ENCODE peak calls at places on chromosome 1, in four cellular contexts. M is effector memory CD4-positive, alpha-beta T cell; Z is brain microvascular endothelial cell; K is NT2/D1. U is an unnamed sample. For H3K36me3 and H3K27me3, the result is how much of the 10 kb centered on the place peaks cover.

GRCh38 chr1:231354330-231355020 is 16.4 kb downstream of the SPRTN start:
- DNase-seq in M (no peak), K (no peak), Z (no peak), U (no peak)

GRCh38 chr1:44327679-44328491 is 27.2 kb downstream of the ERI3 start:
- DNase-seq in K (peak), Z (peak), M (no peak), U (peak)

GRCh38 chr1:210438928-210439841 is 110.5 kb downstream of the HHAT start:
- DNase-seq in M (no peak), Z (peak), K (no peak), U (no peak)

GRCh38 chr1:183239793-183240625 is 53.9 kb downstream of the LAMC2 start:
- DNase-seq in Z (no peak), K (no peak), M (no peak), U (no peak)

GRCh38 chr1:34787461-34788420 is 5.1 kb upstream of the GJA4 start:
- DNase-seq in Z (peak), K (no peak), M (no peak), U (peak)

GRCh38 chr1:214332950-214333798 is 52.2 kb downstream of the SMYD2 start:
- DNase-seq in Z (peak), K (no peak), M (no peak), U (peak)

GRCh38 chr1:187842406-187843165 is 1013.8 kb downstream of the PLA2G4A start:
- DNase-seq in Z (no peak), M (no peak), K (peak), U (no peak)

GRCh38 chr1:207645632-207646081 is 724 bp downstream of the CR1L start:
- DNase-seq in Z (no peak), K (no peak), M (no peak), U (no peak)

GRCh38 chr1:5459839-5460238 is 532.4 kb downstream of the NPHP4 start:
- DNase-seq in M (no peak), K (no peak), Z (no peak), U (no peak)
- H3K36me3 ChIP-seq in M (under half), K (under half), Z (under half), U (under half)

DNA sequence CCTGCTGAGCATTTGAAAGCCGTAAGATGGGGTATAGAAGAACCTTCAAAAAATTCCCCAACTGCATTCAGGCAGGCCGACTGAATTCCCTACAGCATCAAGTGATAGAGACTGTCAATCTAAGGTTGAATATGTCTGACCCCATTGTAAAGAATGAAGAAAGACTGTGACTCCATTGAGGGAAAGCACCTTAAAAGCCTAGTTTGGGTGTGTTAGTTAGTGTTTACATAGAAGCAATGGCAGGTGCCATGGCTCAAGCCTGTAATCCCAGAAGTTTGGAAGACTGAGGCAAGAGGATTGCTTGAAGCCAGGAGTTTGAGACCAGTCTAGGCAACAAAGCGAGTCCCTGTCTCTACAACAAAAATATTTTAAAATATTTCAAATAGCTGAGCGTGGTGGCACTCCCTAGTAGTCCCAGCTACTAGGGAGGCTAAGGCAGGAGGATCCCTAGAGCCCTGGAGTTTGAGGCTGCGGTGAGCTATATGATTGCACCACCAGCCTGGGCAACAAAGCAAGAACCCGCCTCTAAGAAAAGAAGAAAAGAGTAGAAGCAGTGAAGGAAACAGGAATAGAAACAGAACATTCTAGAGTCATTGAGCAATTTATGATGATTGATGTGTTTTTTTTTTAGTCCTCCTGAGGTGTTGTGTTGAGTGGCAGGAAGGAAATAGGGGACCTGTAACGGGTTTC is 15.4 kb downstream of the POLR3GL start:
- DNase-seq in K (no peak), Z (no peak), M (no peak), U (no peak)
- H3K4me3 ChIP-seq in K (no peak), Z (no peak), M (peak), U (no peak)

GRCh38 chr1:68293609-68294353 is 61.5 kb upstream of the WLS start:
- DNase-seq in Z (peak), K (peak), M (no peak), U (peak)

GRCh38 chr1:68294354-68295066 is 62.2 kb upstream of the WLS start:
- DNase-seq in K (no peak), Z (no peak), M (no peak), U (no peak)

GRCh38 chr1:68293122-68293521 is 60.8 kb upstream of the WLS start:
- DNase-seq in K (no peak), Z (no peak), M (no peak), U (peak)

GRCh38 chr1:68291763-68292384 is 59.6 kb upstream of the WLS start:
- DNase-seq in K (peak), M (no peak), Z (peak), U (peak)
- H3K27me3 ChIP-seq in K (under half), M (under half), Z (under half), U (under half)

GRCh38 chr1:17187065-17187464 is 17.9 kb upstream of the PADI1 start:
- DNase-seq in M (no peak), Z (no peak), K (no peak), U (peak)
- H3K36me3 ChIP-seq in M (under half), Z (under half), K (under half), U (under half)

DNA sequence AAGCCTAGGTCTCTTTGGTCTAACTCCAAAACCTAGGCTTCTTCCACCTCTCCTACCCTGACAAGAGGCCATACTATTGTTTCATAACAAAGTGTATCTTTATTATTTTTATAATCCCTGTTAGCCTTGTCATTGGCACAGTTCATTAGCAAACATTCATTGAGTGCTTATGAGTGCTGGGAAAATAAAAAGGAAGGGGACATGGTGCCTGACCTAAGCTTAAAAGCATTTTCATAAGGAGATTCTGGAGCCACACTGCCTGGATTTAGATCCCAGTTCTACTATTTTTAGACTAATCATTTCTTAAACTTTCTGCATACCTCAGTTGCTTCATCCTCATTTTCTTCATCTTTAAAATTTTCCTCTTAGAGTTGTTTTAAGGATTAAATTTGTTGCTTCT is 251.1 kb upstream of the SGIP1 start:
- DNase-seq in Z (no peak), M (no peak), K (no peak), U (no peak)
- H3K4me3 ChIP-seq in Z (no peak), M (peak), K (no peak), U (no peak)

DNA sequence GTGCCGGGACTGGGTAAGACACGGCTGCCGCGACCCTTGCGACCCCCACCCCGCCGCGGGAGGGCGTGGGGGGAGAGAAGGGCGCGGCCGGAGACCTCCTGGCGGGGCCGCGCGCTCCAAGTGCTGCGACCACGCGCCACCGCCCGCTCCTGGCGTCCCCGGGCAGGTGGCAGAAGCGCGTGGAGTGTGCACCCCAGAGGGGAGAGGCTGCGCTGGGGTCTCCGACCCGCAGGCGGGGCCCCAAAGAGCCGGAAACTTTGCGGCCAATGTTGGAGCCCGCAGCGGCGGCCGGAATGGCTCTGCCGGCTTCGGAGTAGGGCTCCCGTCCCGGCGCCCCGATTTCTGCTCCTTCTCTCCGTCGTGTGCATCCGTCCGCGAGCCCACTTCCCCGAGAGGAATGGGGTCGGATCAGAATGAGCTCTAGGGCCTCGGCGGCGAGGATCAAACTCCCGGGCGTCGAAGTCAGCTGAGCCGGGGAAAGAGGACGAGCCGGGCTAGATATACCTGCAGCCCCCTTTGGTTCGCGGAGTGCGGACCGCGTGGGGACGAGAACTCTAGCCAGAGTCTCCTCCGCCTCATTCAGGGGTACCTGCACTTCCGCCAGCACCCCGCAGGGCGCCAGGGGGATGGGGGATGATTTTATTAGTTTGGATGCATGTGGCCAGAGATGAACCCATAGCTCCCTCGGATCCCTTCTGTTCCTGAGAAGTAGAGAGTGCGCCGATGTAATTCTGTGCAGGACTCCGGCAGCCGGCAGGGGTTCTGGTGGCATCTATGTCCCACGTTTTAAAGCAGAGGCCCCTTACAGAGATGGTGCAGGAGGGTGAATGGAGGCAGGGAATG is 751 bp downstream of the STUM start:
- DNase-seq in K (no peak), Z (no peak), M (no peak), U (peak)
- H3K27me3 ChIP-seq in K (under half), Z (under half), M (under half), U (under half)

DNA sequence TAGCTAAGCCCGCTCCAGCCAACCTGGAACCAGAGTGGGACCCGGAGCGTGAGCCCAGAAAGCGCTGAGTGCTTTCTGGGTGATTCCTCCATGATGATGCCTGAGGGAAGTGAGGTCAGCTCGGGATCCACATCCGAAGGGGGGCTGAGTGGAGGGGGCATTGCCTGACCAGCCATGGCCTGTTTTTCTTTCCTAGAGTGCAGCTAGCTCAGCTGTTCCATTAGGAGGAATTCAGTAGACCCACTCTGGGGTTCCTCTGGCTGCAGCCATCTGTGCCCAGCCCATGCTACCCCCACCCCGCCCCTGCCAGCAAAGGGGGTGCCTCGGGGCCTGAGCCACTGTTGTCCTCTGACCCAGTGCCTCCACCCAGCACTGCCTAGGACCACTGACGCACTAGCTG is 9.6 kb upstream of the SLC25A34 start:
- DNase-seq in M (no peak), Z (no peak), K (no peak), U (no peak)
- H3K36me3 ChIP-seq in M (half or more), Z (under half), K (half or more), U (under half)

GRCh38 chr1:157813269-157813668 is 6.7 kb downstream of the FCRL1 start:
- DNase-seq in K (no peak), M (no peak), Z (no peak), U (no peak)
- H3K4me3 ChIP-seq in K (no peak), M (no peak), Z (no peak), U (no peak)

GRCh38 chr1:9424278-9424677 is 115.0 kb upstream of the SLC25A33 start:
- DNase-seq in Z (no peak), K (no peak), M (no peak), U (no peak)

GRCh38 chr1:9420835-9421532 is 118.3 kb upstream of the SLC25A33 start:
- DNase-seq in M (no peak), Z (no peak), K (no peak), U (no peak)

GRCh38 chr1:9422921-9423505 is 116.3 kb upstream of the SLC25A33 start:
- DNase-seq in Z (no peak), K (no peak), M (no peak), U (no peak)

GRCh38 chr1:9421533-9421873 is 117.8 kb upstream of the SLC25A33 start:
- DNase-seq in M (no peak), K (no peak), Z (no peak), U (no peak)

DNA sequence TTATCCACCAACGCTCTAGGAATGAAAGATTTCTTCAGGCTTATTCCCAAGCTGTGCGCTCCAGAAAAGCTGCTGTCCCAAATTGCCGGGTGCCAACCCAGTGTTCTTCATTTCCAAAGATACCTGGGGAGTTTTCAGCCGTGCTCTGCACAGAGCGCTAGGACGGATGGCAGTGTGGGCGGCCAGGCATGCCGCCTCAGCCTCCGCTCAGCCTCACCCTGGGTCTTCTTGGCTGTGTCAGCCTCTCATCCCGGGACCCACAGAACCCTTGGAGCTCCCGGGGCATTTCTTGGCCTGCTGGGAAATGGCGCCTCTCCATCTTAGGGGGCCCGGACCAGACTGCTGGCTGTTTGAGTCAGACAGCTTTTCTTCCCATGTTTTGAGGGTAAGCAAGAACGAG is 116.9 kb upstream of the SLC25A33 start:
- DNase-seq in K (no peak), M (no peak), Z (no peak), U (no peak)
- H3K27me3 ChIP-seq in K (under half), M (under half), Z (under half), U (under half)

DNA sequence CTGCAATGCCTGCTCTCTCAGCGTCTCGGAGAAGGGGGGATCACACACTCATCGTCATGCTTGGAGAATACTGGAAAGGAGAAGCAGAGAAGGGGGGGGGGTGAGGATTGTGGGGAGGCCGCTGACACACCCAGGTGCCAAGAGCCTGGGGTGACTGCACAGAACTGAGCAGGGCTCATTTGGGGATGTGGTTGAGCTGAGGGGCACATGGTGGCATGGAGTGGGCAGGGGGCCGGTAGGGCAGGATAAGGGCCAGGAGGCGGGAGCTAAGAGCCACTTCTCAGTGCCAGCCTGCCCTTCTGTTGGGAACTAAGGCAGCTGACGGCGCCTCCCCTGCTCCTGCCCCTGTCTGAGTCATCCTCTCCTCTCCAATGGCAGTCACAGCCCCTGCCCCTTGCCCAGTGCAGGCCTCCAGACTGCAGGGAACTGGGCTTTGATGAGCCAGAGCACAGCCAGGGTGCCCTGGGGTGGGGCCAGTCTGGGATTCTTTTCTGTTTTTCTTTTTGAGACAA is 27.2 kb downstream of the MRPL37 start:
- DNase-seq in K (no peak), M (no peak), Z (no peak), U (no peak)
- H3K36me3 ChIP-seq in K (under half), M (under half), Z (under half), U (under half)